ENCODE peak calls at places on chromosomes 7 and 10, in four cellular contexts. One of them, this sample, is unnamed.

GRCh38 chr7:127895814-127896280 is 135.4 kb downstream of the LRRC4 start:
- DNase-seq in T-helper 9 cell: no peak
- DNase-seq in NCI-H1417: no peak
- DNase-seq in CD8-positive, alpha-beta memory T cell: no peak
- DNase-seq in this sample: no peak

GRCh38 chr7:34392972-34393371 is 265.0 kb upstream of the NPSR1 start:
- DNase-seq in T-helper 9 cell: no peak
- DNase-seq in NCI-H1417: no peak
- DNase-seq in CD8-positive, alpha-beta memory T cell: no peak
- DNase-seq in this sample: no peak

GRCh38 chr10:69845574-69846251 is 44.0 kb downstream of the COL13A1 start:
- DNase-seq in T-helper 9 cell: no peak
- DNase-seq in NCI-H1417: no peak
- DNase-seq in CD8-positive, alpha-beta memory T cell: no peak
- DNase-seq in this sample: no peak

GRCh38 chr10:95121904-95122303 is 52.6 kb upstream of the CYP2C8 start:
- DNase-seq in T-helper 9 cell: no peak
- DNase-seq in NCI-H1417: peak; percentile 1
- DNase-seq in CD8-positive, alpha-beta memory T cell: no peak
- DNase-seq in this sample: no peak

GRCh38 chr7:44308741-44309270 is 16.6 kb downstream of the CAMK2B start:
- DNase-seq in T-helper 9 cell: no peak
- DNase-seq in NCI-H1417: no peak
- DNase-seq in CD8-positive, alpha-beta memory T cell: no peak
- DNase-seq in this sample: no peak

GRCh38 chr7:151964951-151965350 is 8.7 kb downstream of the GALNTL5 start:
- DNase-seq in T-helper 9 cell: no peak
- DNase-seq in NCI-H1417: no peak
- DNase-seq in CD8-positive, alpha-beta memory T cell: no peak
- DNase-seq in this sample: no peak

GRCh38 chr10:18060217-18060616 is 80.0 kb upstream of the CACNB2 start:
- DNase-seq in T-helper 9 cell: no peak
- DNase-seq in NCI-H1417: no peak
- DNase-seq in CD8-positive, alpha-beta memory T cell: no peak
- DNase-seq in this sample: no peak

GRCh38 chr7:43782768-43783555 is 24.5 kb downstream of the BLVRA start:
- DNase-seq in T-helper 9 cell: no peak
- DNase-seq in NCI-H1417: no peak
- DNase-seq in CD8-positive, alpha-beta memory T cell: no peak
- DNase-seq in this sample: no peak

GRCh38 chr10:44956176-44956575 is 3.4 kb upstream of the RASSF4 start:
- DNase-seq in T-helper 9 cell: no peak
- DNase-seq in NCI-H1417: no peak
- DNase-seq in CD8-positive, alpha-beta memory T cell: no peak
- DNase-seq in this sample: no peak

GRCh38 chr7:41051062-41051461 is 651.8 kb downstream of the INHBA start:
- DNase-seq in T-helper 9 cell: no peak
- DNase-seq in NCI-H1417: no peak
- DNase-seq in CD8-positive, alpha-beta memory T cell: no peak
- DNase-seq in this sample: no peak

GRCh38 chr10:52400564-52400963 is 86.5 kb downstream of the DKK1 start:
- DNase-seq in T-helper 9 cell: no peak
- DNase-seq in NCI-H1417: no peak
- DNase-seq in CD8-positive, alpha-beta memory T cell: no peak
- DNase-seq in this sample: no peak

GRCh38 chr10:98339790-98340189 is 71.8 kb upstream of the LOXL4 start:
- DNase-seq in T-helper 9 cell: no peak
- DNase-seq in NCI-H1417: peak; percentile 42
- DNase-seq in CD8-positive, alpha-beta memory T cell: peak; percentile 10
- DNase-seq in this sample: no peak

GRCh38 chr10:19658622-19659233 is 157.5 kb upstream of the PLXDC2 start:
- DNase-seq in T-helper 9 cell: no peak
- DNase-seq in NCI-H1417: no peak
- DNase-seq in CD8-positive, alpha-beta memory T cell: no peak
- DNase-seq in this sample: no peak

GRCh38 chr10:100065084-100065660 is 16.5 kb downstream of the CPN1 start:
- DNase-seq in T-helper 9 cell: no peak
- DNase-seq in NCI-H1417: no peak
- DNase-seq in CD8-positive, alpha-beta memory T cell: no peak
- DNase-seq in this sample: no peak

GRCh38 chr10:21524526-21525366 is 736 bp downstream of the SKIDA1 start:
- DNase-seq in T-helper 9 cell: no peak
- DNase-seq in NCI-H1417: peak; percentile 83
- DNase-seq in CD8-positive, alpha-beta memory T cell: no peak
- DNase-seq in this sample: peak; percentile 67

GRCh38 chr10:70267161-70267933 is 16.5 kb downstream of the NPFFR1 start:
- DNase-seq in T-helper 9 cell: no peak
- DNase-seq in NCI-H1417: no peak
- DNase-seq in CD8-positive, alpha-beta memory T cell: no peak
- DNase-seq in this sample: no peak

GRCh38 chr7:46123-46829 is 146.1 kb upstream of the FAM20C start:
- DNase-seq in T-helper 9 cell: no peak
- DNase-seq in NCI-H1417: no peak
- DNase-seq in CD8-positive, alpha-beta memory T cell: no peak
- DNase-seq in this sample: no peak

This sample was measured in NCI-H526 treated with DMSO at 0.1 percent for 48 hours.